ENCODE peak calls at places on chromosomes 11 and 22, in four cellular contexts. K is tibial nerve, M is NCI-H82, T is brain microvascular endothelial cell. L is an unnamed sample.

GRCh38 chr11:111446404-111447152 is 65.6 kb downstream of the BTG4 start:
- DNase-seq in K (peak; percentile 59), M (peak; percentile 85), T (peak; percentile 88), L (peak; percentile 85)

GRCh38 chr11:36746886-36747710 is 149.1 kb upstream of the RAG2 start:
- DNase-seq in K (peak; percentile 67), M (peak; percentile 95), T (peak; percentile 92), L (peak; percentile 58)

GRCh38 chr11:119470316-119471266 is 47.6 kb upstream of the THY1 start:
- DNase-seq in K (no peak), M (peak; percentile 46), T (peak; percentile 64), L (peak; percentile 42)

GRCh38 chr11:35366798-35367197 is 52.6 kb downstream of the SLC1A2 start:
- DNase-seq in K (no peak), M (no peak), T (no peak), L (no peak)

GRCh38 chr22:30079952-30080533 is at the start of gene HORMAD2:
- DNase-seq in K (no peak), M (no peak), T (peak; percentile 40), L (no peak)

GRCh38 chr11:100459791-100460190 is 227.3 kb upstream of the ARHGAP42 start:
- DNase-seq in K (no peak), M (peak; percentile 36), T (no peak), L (peak; percentile 38)

GRCh38 chr11:123548774-123549173 is 105.7 kb downstream of the SCN3B start:
- DNase-seq in K (no peak), M (peak; percentile 85), T (no peak), L (peak; percentile 74)

GRCh38 chr11:34977039-34977906 is 60.9 kb downstream of the PDHX start:
- DNase-seq in K (no peak), M (no peak), T (peak; percentile 40), L (no peak)

GRCh38 chr22:39208013-39208680 is 36.6 kb downstream of the PDGFB start:
- DNase-seq in K (no peak), M (no peak), T (no peak), L (no peak)

GRCh38 chr11:2358754-2359444 is 18.2 kb upstream of the CD81 start:
- DNase-seq in K (no peak), M (no peak), T (no peak), L (no peak)

GRCh38 chr22:37639070-37639760 is at the start of gene SH3BP1:
- DNase-seq in K (no peak), M (peak; percentile 47), T (no peak), L (no peak)

L was measured in NCI-H524.